ENCODE peak calls at places on chromosome 9, in nine cellular contexts. I, G, Z, R, A, S, M, B and Q are unnamed samples.
A peak's percentile ranks its signal among the peaks of the same experiment; 100 is the strongest.

GRCh38 chr9:32220750-32221149 is 163.7 kb upstream of the ACO1 start:
- DNase-seq in R (no peak), G (no peak), A (no peak), I (no peak), M (no peak), Z (no peak), B (no peak), S (no peak), Q (no peak)

GRCh38 chr9:26210338-26210851 is 532.2 kb upstream of the TUSC1 start:
- DNase-seq in G (no peak), A (peak; percentile 32), Z (peak; percentile 25), M (no peak), B (no peak), R (no peak), I (no peak), S (peak; percentile 16), Q (no peak)

GRCh38 chr9:136108648-136109266 is 9.9 kb downstream of the TMEM250 start:
- DNase-seq in B (no peak), G (no peak), S (no peak), Z (no peak), R (no peak), M (no peak), I (no peak), A (no peak), Q (no peak)

GRCh38 chr9:109418827-109419226 is 79.3 kb downstream of the PTPN3 start:
- DNase-seq in B (no peak), R (no peak), I (no peak), M (no peak), G (no peak), A (no peak), Z (no peak), S (no peak), Q (no peak)

GRCh38 chr9:91557352-91557751 is 133.7 kb upstream of the NFIL3 start:
- DNase-seq in R (no peak), M (no peak), I (no peak), B (no peak), Z (no peak), A (no peak), S (no peak), G (no peak), Q (no peak)

GRCh38 chr9:6126377-6126776 is 89.2 kb upstream of the IL33 start:
- DNase-seq in S (no peak), I (no peak), B (no peak), R (no peak), Z (no peak), G (no peak), A (no peak), M (no peak), Q (no peak)

GRCh38 chr9:87816041-87816440 is 66.6 kb upstream of the SPATA31E1 start:
- DNase-seq in B (no peak), R (peak; percentile 81), G (no peak), I (no peak), M (no peak), A (no peak), S (no peak), Z (no peak), Q (no peak)

GRCh38 chr9:83027153-83027867 is 35.6 kb downstream of the RASEF start:
- DNase-seq in R (no peak), Z (peak; percentile 51), M (no peak), A (peak; percentile 92), S (peak; percentile 93), I (no peak), G (no peak), B (peak; percentile 78), Q (peak; percentile 90)

GRCh38 chr9:93968451-93969327 is 13.5 kb upstream of the BARX1 start:
- DNase-seq in B (no peak), R (no peak), Z (peak; percentile 29), M (no peak), G (no peak), S (peak; percentile 35), I (peak; percentile 23), A (peak; percentile 69), Q (no peak)

GRCh38 chr9:33300546-33300945 is 10.2 kb downstream of the NFX1 start:
- DNase-seq in I (no peak), S (no peak), A (no peak), M (no peak), R (no peak), B (no peak), Z (no peak), G (no peak), Q (no peak)

GRCh38 chr9:72427801-72428200 is 62.8 kb upstream of the ZFAND5 start:
- DNase-seq in Z (no peak), S (no peak), A (no peak), M (no peak), I (no peak), R (no peak), B (no peak), G (no peak), Q (no peak)

GRCh38 chr9:133781828-133782135 is 43.6 kb upstream of the SARDH start:
- DNase-seq in M (no peak), S (no peak), A (no peak), I (no peak), Z (no peak), B (no peak), G (no peak), R (no peak), Q (no peak)

GRCh38 chr9:127500399-127500798 is 49.1 kb downstream of the LRSAM1 start:
- DNase-seq in A (no peak), I (no peak), Z (no peak), R (peak; percentile 76), M (no peak), S (no peak), G (no peak), B (no peak), Q (no peak)

GRCh38 chr9:76257224-76257794 is 136.9 kb downstream of the RFK start:
- DNase-seq in R (no peak), I (no peak), G (no peak), B (no peak), S (no peak), A (no peak), Z (no peak), M (no peak), Q (no peak)

GRCh38 chr9:86660146-86660545 is 287.2 kb downstream of the GAS1 start:
- DNase-seq in Z (peak; percentile 19), B (peak; percentile 35), R (no peak), M (no peak), A (peak; percentile 64), G (no peak), S (peak; percentile 40), I (peak; percentile 73), Q (peak; percentile 82)

GRCh38 chr9:123424131-123424530 is 68.1 kb downstream of the CRB2 start:
- DNase-seq in Z (no peak), S (no peak), I (no peak), A (no peak), G (no peak), M (no peak), B (no peak), R (no peak), Q (no peak)

GRCh38 chr9:10806873-10807272 is 194.1 kb upstream of the PTPRD start:
- DNase-seq in I (no peak), A (no peak), Z (no peak), G (no peak), S (no peak), R (no peak), M (no peak), B (no peak), Q (no peak)

GRCh38 chr9:17063535-17064135 is 71.2 kb upstream of the CNTLN start:
- DNase-seq in R (peak; percentile 52), G (no peak), I (peak; percentile 23), M (no peak), A (peak; percentile 55), Z (peak; percentile 38), S (peak; percentile 77), B (peak; percentile 53), Q (peak; percentile 13)

GRCh38 chr9:14323083-14323968 is 9.4 kb upstream of the NFIB start:
- DNase-seq in Z (no peak), B (no peak), R (no peak), A (no peak), I (no peak), S (no peak), M (no peak), G (no peak), Q (no peak)

GRCh38 chr9:130780865-130781504 is 54.1 kb upstream of the ABL1 start:
- DNase-seq in B (no peak), A (no peak), Z (no peak), S (peak; percentile 89), I (peak; percentile 85), R (no peak), G (no peak), M (no peak), Q (no peak)

GRCh38 chr9:34437006-34437925 is 21.1 kb downstream of the FAM219A start:
- DNase-seq in G (no peak), S (peak; percentile 81), Z (no peak), I (no peak), B (peak; percentile 48), A (peak; percentile 62), M (no peak), R (peak; percentile 32), Q (no peak)

GRCh38 chr9:71245651-71246050 is 124.2 kb upstream of the TRPM3 start:
- DNase-seq in Z (no peak), A (no peak), R (no peak), I (no peak), S (no peak), B (no peak), M (no peak), G (no peak), Q (no peak)

GRCh38 chr9:95459867-95460626 is 56.7 kb downstream of the PTCH1 start:
- DNase-seq in I (no peak), R (peak; percentile 86), M (no peak), A (no peak), G (no peak), Z (no peak), B (no peak), S (no peak), Q (no peak)

GRCh38 chr9:89426389-89426961 is 71.4 kb downstream of the SEMA4D start:
- DNase-seq in I (no peak), Z (no peak), A (no peak), G (no peak), M (no peak), B (no peak), S (no peak), R (no peak), Q (no peak)

GRCh38 chr9:132023409-132024180 is 56.1 kb downstream of the MED27 start:
- DNase-seq in R (peak; percentile 94), G (no peak), Z (no peak), A (no peak), B (no peak), M (no peak), S (no peak), I (no peak), Q (no peak)

GRCh38 chr9:108386859-108387384 is 468.9 kb downstream of the ACTL7B start:
- DNase-seq in R (no peak), M (no peak), A (peak; percentile 51), G (no peak), S (peak; percentile 69), B (peak; percentile 64), Z (peak; percentile 12), I (peak; percentile 24), Q (peak; percentile 28)

GRCh38 chr9:98897745-98898144 is 46.0 kb upstream of the COL15A1 start:
- DNase-seq in G (no peak), R (no peak), A (no peak), B (no peak), Z (no peak), S (no peak), I (no peak), M (no peak), Q (no peak)

GRCh38 chr9:826500-827280 is 14.8 kb upstream of the DMRT1 start:
- DNase-seq in B (no peak), I (no peak), A (no peak), S (no peak), G (no peak), Z (no peak), M (no peak), R (no peak), Q (no peak)

GRCh38 chr9:94528886-94529285 is 26.0 kb upstream of the PCAT7 start:
- DNase-seq in B (no peak), Z (no peak), G (no peak), R (no peak), I (no peak), S (no peak), A (no peak), M (no peak), Q (no peak)

GRCh38 chr9:74724317-74724716 is 163.4 kb downstream of the TRPM6 start:
- DNase-seq in S (no peak), Z (no peak), B (no peak), M (no peak), A (no peak), G (no peak), R (no peak), I (no peak), Q (no peak)

GRCh38 chr9:109466623-109467590 is 31.2 kb downstream of the PTPN3 start:
- DNase-seq in I (no peak), S (peak; percentile 24), Z (no peak), A (peak; percentile 82), G (no peak), B (no peak), R (no peak), M (no peak), Q (no peak)